ENCODE peak calls at places on chromosomes 4 and X, in four cellular contexts. One of them, this sample, is unnamed.
A peak's percentile ranks its signal among the peaks of the same experiment; 100 is the strongest.

GRCh38 chrX:37905436-37906147 is 58.2 kb upstream of the DYNLT3 start:
- DNase-seq in SK-N-SH: peak; percentile 15
- DNase-seq in H1: peak; percentile 67
- DNase-seq in K562: no peak
- DNase-seq in this sample: peak; percentile 53

GRCh38 chrX:71282514-71283408 is 674 bp upstream of the NONO start:
- DNase-seq in SK-N-SH: peak; percentile 42
- DNase-seq in K562: no peak
- DNase-seq in H1: peak; percentile 64
- DNase-seq in this sample: no peak

GRCh38 chrX:134484039-134484438 is 24.1 kb downstream of the HPRT1 start:
- DNase-seq in SK-N-SH: peak; percentile 18
- DNase-seq in H1: no peak
- DNase-seq in K562: peak; percentile 14
- DNase-seq in this sample: no peak

GRCh38 chrX:75131973-75132627 is 24.0 kb downstream of the ABCB7 start:
- DNase-seq in SK-N-SH: no peak
- DNase-seq in K562: no peak
- DNase-seq in H1: no peak
- DNase-seq in this sample: no peak

GRCh38 chr4:33739886-33740285 is 2504.4 kb downstream of the ARAP2 start:
- DNase-seq in K562: no peak
- DNase-seq in SK-N-SH: no peak
- DNase-seq in H1: no peak
- DNase-seq in this sample: no peak

GRCh38 chr4:3225946-3226345 is 23.0 kb upstream of the MSANTD1 start:
- DNase-seq in K562: no peak
- DNase-seq in H1: no peak
- DNase-seq in SK-N-SH: no peak
- DNase-seq in this sample: no peak

GRCh38 chr4:20253799-20254409 is 2.2 kb downstream of the SLIT2 start:
- DNase-seq in K562: no peak
- DNase-seq in H1: peak; percentile 67
- DNase-seq in SK-N-SH: peak; percentile 67
- DNase-seq in this sample: peak; percentile 24

GRCh38 chr4:24770111-24770584 is 25.2 kb upstream of the SOD3 start:
- DNase-seq in H1: no peak
- DNase-seq in SK-N-SH: no peak
- DNase-seq in K562: peak; percentile 10
- DNase-seq in this sample: no peak

GRCh38 chrX:72465882-72466281 is 106.8 kb downstream of the HDAC8 start:
- DNase-seq in H1: no peak
- DNase-seq in SK-N-SH: no peak
- DNase-seq in K562: peak; percentile 10
- DNase-seq in this sample: no peak

DNA sequence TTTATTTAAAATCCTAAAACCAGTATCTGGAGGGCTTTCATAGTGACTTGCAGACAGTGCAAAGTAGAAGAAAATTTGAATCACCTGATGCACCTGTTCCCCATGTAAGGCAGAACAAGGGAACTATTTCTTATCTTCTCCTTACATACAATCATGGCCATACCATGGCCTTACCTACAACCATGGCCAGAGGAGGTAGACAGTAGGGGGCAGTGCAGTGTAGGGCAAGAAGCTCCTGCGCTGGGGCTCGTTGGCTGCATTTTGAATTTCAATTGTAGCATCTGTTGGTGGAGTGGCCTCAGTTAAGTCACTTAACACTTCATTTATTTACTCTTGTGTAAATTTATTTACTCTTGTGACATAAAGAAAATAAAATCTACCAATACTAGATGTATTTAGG is 33.0 kb downstream of the GALNTL6 start:
- DNase-seq in K562: peak; percentile 17
- DNase-seq in H1: peak; percentile 82
- DNase-seq in SK-N-SH: peak; percentile 37
- DNase-seq in this sample: peak; percentile 84
- TF ChIP-seq TEAD4 in K562: no peak
- TF ChIP-seq TEAD4 in H1: no peak
- TF ChIP-seq TEAD4 in SK-N-SH: no peak
- TF ChIP-seq TEAD4 in this sample: no peak

GRCh38 chrX:50448565-50448964 is 22.1 kb downstream of the DGKK start:
- DNase-seq in H1: no peak
- DNase-seq in SK-N-SH: no peak
- DNase-seq in K562: peak; percentile 21
- DNase-seq in this sample: peak; percentile 48
- TF ChIP-seq TEAD4 in H1: no peak
- TF ChIP-seq TEAD4 in SK-N-SH: no peak
- TF ChIP-seq TEAD4 in K562: no peak
- TF ChIP-seq TEAD4 in this sample: no peak

DNA sequence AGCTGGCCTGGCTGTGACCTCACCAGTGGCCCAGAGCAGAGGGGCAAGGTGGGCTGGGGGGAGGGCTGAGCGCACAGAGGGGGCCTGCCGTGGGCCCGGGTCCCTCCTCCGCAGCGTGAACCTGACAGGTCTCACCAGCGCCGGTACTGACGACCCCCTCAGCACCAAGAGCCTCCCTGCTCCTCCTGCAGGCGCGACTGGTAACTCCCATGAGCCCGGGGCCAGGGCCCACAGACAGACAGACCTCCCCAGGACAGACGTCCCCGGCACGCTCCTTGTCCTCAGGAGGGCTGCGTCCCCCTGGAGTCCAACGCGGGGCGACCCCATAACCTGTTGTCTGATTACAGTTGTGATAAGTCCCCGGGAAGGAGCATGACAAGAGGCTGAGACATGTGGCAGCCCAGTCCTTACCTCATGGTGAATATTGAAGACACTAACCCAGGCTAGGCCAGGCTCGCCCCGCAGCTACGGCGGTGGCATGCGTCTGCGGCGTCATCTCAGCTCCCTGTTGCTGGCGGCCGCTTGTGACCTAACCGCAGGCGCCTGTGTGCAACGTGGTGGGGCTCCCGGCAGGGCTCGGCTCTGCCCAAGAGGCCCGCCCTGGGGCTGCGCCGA is 8.5 kb downstream of the AKAP17A start:
- DNase-seq in K562: no peak
- DNase-seq in H1: peak; percentile 34
- DNase-seq in SK-N-SH: no peak
- DNase-seq in this sample: no peak
- TF ChIP-seq TEAD4 in K562: no peak
- TF ChIP-seq TEAD4 in H1: no peak
- TF ChIP-seq TEAD4 in SK-N-SH: no peak
- TF ChIP-seq TEAD4 in this sample: no peak

GRCh38 chr4:156830356-156830755 is 141.2 kb downstream of the PDGFC start:
- DNase-seq in SK-N-SH: no peak
- DNase-seq in K562: no peak
- DNase-seq in H1: no peak
- DNase-seq in this sample: no peak

GRCh38 chr4:156832886-156833285 is 138.7 kb downstream of the PDGFC start:
- DNase-seq in K562: no peak
- DNase-seq in H1: no peak
- DNase-seq in SK-N-SH: no peak
- DNase-seq in this sample: no peak

GRCh38 chr4:156825074-156825473 is 146.5 kb downstream of the PDGFC start:
- DNase-seq in K562: no peak
- DNase-seq in SK-N-SH: no peak
- DNase-seq in H1: no peak
- DNase-seq in this sample: no peak

GRCh38 chr4:156827519-156827918 is 144.1 kb downstream of the PDGFC start:
- DNase-seq in H1: no peak
- DNase-seq in SK-N-SH: no peak
- DNase-seq in K562: no peak
- DNase-seq in this sample: no peak

GRCh38 chr4:156829194-156829593 is 142.4 kb downstream of the PDGFC start:
- DNase-seq in H1: no peak
- DNase-seq in K562: no peak
- DNase-seq in SK-N-SH: no peak
- DNase-seq in this sample: no peak
- TF ChIP-seq TEAD4 in H1: no peak
- TF ChIP-seq TEAD4 in K562: no peak
- TF ChIP-seq TEAD4 in SK-N-SH: no peak
- TF ChIP-seq TEAD4 in this sample: no peak

DNA sequence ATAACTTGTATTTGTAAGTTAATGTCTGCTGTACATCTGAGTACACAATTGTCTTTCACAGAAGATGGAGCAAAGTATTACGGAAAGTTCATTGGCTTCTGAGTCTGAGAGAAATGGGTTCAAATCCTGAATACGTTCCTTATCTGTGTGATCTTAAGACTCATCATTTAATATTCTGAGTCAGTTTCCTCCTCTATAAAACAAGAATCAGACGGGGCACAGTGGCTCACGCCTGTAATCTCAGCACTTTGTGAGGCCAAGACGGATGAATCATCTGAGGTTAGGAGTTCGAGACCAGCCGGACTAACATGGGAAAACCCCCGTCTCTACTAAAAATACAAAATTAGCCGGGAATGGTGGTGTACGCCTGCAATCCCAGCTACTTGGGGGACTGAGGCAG is 57.8 kb downstream of the APBB2 start:
- DNase-seq in H1: no peak
- DNase-seq in SK-N-SH: no peak
- DNase-seq in K562: no peak
- DNase-seq in this sample: no peak
- TF ChIP-seq TEAD4 in H1: no peak
- TF ChIP-seq TEAD4 in SK-N-SH: peak; percentile 33
- TF ChIP-seq TEAD4 in K562: no peak
- TF ChIP-seq TEAD4 in this sample: no peak

DNA sequence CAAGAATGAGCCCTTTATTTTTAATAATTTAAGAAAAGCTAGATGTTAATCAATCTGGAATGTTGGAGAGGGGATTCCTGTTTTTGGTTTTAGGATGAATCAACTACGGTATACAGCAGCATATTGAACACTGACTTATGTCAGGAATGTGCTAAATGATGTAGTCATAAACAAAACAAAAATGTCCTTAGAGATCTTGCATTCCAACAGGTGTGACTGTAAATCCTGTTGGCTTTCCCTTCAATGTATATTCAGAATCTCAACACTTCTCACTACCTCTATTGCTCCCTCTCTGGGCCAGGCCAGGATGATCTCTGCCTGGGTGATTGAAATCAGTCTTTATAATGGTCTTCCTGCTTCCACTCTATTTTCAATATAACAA is 37.8 kb upstream of the BDH2 start:
- DNase-seq in H1: no peak
- DNase-seq in SK-N-SH: no peak
- DNase-seq in K562: no peak
- DNase-seq in this sample: no peak
- TF ChIP-seq TEAD4 in H1: no peak
- TF ChIP-seq TEAD4 in SK-N-SH: no peak
- TF ChIP-seq TEAD4 in K562: no peak
- TF ChIP-seq TEAD4 in this sample: no peak

DNA sequence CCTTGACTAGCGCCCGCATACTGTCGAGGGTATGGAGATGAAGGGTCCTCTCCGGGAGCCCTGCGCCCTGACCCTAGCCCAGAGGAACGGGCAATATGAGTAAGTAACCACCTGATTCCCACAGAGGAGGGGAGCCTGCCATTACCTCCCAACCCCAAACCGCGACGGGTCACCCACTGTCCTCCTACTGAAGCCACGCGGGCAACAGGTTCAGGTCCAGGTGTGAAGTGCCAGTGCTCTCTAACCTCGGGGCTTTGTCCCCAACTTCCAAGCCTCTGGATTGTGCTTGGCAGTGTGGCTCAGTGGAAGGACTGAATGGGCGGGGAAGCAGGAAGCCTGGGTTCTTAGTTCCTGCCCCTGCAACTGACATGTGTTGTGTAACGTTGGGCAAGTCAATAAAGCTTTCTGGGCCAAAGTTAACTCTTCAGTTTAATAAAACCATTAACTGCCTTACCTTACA is 696 bp downstream of the OCRL start:
- DNase-seq in SK-N-SH: no peak
- DNase-seq in K562: no peak
- DNase-seq in H1: peak; percentile 44
- DNase-seq in this sample: peak; percentile 12
- TF ChIP-seq TEAD4 in SK-N-SH: no peak
- TF ChIP-seq TEAD4 in K562: no peak
- TF ChIP-seq TEAD4 in H1: no peak
- TF ChIP-seq TEAD4 in this sample: no peak

DNA sequence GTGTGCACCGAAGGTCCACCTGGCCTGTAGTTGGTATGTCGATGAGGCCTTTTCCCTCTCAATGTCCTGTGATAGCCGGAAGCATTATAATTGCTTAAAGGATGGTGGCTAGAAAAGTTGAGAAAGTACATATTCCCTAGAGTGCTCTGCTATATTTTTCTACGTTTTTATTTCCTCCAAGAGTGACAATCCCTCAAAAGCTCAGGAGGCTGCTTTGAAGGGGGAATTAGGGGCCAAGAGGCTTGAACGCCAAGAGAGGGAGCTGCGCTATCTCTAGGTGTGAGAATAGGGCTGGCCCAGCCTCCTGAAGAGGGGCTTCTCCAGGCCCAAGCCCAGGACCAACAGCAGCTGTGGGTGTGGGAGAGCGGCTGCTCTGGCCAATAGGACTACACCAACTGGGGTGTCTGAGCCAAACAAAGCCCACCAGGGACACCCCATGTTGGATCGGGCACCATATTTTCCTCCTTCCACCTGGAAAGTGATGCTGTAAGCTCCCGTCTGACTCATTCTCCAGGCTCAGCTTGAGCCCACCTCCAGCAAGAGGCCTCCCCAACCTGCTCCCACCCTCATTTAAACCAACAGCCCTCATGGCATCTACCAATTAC is 124.0 kb downstream of the IRF2 start:
- DNase-seq in K562: no peak
- DNase-seq in SK-N-SH: no peak
- DNase-seq in H1: no peak
- DNase-seq in this sample: no peak
- TF ChIP-seq TEAD4 in K562: no peak
- TF ChIP-seq TEAD4 in SK-N-SH: no peak
- TF ChIP-seq TEAD4 in H1: no peak
- TF ChIP-seq TEAD4 in this sample: no peak

DNA sequence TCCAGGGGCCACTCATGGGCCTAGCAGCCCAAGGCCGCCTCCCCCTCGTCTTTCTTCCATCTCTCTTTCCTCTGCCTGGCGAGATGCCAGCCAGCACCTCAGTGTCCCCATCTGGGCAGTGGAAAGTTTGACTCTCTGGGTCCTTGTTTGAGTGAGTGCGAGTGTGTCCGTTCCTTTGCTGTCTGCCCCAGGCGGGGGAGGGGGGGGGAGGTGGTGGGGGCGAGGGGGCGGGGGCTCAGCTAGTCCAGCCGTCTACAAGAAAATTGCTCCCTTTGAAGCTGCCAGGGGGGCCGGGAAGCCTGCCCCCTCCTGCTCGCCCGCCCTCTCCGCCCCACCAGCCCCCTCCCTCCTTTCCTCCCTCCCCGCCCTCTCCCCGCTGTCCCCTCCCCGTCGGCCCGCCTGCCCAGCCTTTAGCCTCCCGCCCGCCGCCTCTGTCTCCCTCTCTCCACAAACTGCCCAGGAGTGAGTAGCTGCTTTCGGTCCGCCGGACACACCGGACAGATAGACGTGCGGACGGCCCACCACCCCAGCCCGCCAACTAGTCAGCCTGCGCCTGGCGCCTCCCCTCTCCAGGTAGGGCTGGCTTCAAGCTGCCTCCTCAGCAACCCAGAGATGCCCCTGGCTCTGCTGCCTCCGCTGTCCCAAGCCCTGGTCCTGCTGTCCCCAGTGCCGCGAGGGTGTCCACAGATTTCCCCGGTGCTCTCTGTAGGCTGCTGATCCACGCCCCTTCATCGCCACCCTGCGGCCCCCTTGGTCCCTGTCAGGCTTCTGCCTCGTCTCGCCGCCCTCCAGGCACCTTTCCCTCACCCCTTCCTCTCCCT is at the start of gene BGN:
- DNase-seq in K562: peak; percentile 41
- DNase-seq in SK-N-SH: peak; percentile 68
- DNase-seq in H1: peak; percentile 55
- DNase-seq in this sample: peak; percentile 54
- TF ChIP-seq TEAD4 in K562: no peak
- TF ChIP-seq TEAD4 in SK-N-SH: no peak
- TF ChIP-seq TEAD4 in H1: no peak
- TF ChIP-seq TEAD4 in this sample: no peak